ENCODE peak calls at places on chromosome 13, in four cellular contexts. B is AG04449, V is NCI-H187 treated with DMSO at 0.1 percent for 48 hours, P is GM10248. D is an unnamed sample.

GRCh38 chr13:107545946-107546502 is 669.3 kb downstream of the LIG4 start:
- DNase-seq in B (no peak), V (peak; percentile 70), P (no peak), D (peak; percentile 90)

GRCh38 chr13:96958286-96958891 is 35.9 kb downstream of the OXGR1 start:
- DNase-seq in B (no peak), V (peak; percentile 61), P (no peak), D (no peak)

GRCh38 chr13:97434417-97435296 is 688 bp downstream of the RAP2A start:
- DNase-seq in B (no peak), V (no peak), P (peak; percentile 11), D (peak; percentile 26)

GRCh38 chr13:100497394-100497793 is 91.2 kb downstream of the GGACT start:
- DNase-seq in B (no peak), V (no peak), P (no peak), D (no peak)

GRCh38 chr13:106105153-106105552 is 430.3 kb downstream of the EFNB2 start:
- DNase-seq in B (no peak), V (no peak), P (no peak), D (no peak)

GRCh38 chr13:43815204-43815603 is 28.4 kb upstream of the ENOX1 start:
- DNase-seq in B (no peak), V (no peak), P (no peak), D (no peak)

GRCh38 chr13:103403148-103403740 is 337.0 kb upstream of the SLC10A2 start:
- DNase-seq in B (no peak), V (no peak), P (no peak), D (no peak)

GRCh38 chr13:43981091-43981490 is 101.4 kb downstream of the LACC1 start:
- DNase-seq in B (no peak), V (no peak), P (no peak), D (no peak)

GRCh38 chr13:24251525-24251924 is 57.9 kb upstream of the C1QTNF9 start:
- DNase-seq in B (no peak), V (no peak), P (no peak), D (no peak)

GRCh38 chr13:98175823-98176222 is 1.2 kb downstream of the RNF113B start:
- DNase-seq in B (no peak), V (no peak), P (no peak), D (no peak)

GRCh38 chr13:26942184-26942583 is 181.6 kb upstream of the GPR12 start:
- DNase-seq in B (no peak), V (no peak), P (no peak), D (no peak)

GRCh38 chr13:78701383-78701782 is 42.4 kb upstream of the OBI1 start:
- DNase-seq in B (no peak), V (no peak), P (no peak), D (no peak)

GRCh38 chr13:98752111-98752941 is at the start of gene SLC15A1:
- DNase-seq in B (no peak), V (no peak), P (no peak), D (no peak)

GRCh38 chr13:31786011-31786410 is 46.7 kb downstream of the RXFP2 start:
- DNase-seq in B (no peak), V (no peak), P (no peak), D (no peak)

GRCh38 chr13:31765441-31765840 is 26.1 kb downstream of the RXFP2 start:
- DNase-seq in B (peak; percentile 87), V (no peak), P (no peak), D (no peak)

GRCh38 chr13:21148557-21149258 is 27.6 kb downstream of the SKA3 start:
- DNase-seq in B (no peak), V (no peak), P (no peak), D (no peak)

GRCh38 chr13:19781526-19781925 is 1.2 kb downstream of the PSPC1 start:
- DNase-seq in B (no peak), V (no peak), P (no peak), D (no peak)

GRCh38 chr13:45700971-45701900 is 884 bp upstream of the CBY2 start:
- DNase-seq in B (no peak), V (no peak), P (peak; percentile 29), D (no peak)

GRCh38 chr13:100130092-100130491 is 41.2 kb downstream of the PCCA start:
- DNase-seq in B (no peak), V (no peak), P (no peak), D (no peak)

GRCh38 chr13:23960566-23961156 is 63.4 kb upstream of the C1QTNF9B start:
- DNase-seq in B (no peak), V (no peak), P (no peak), D (peak; percentile 0)

GRCh38 chr13:80924596-80924995 is 583.7 kb upstream of the SPRY2 start:
- DNase-seq in B (no peak), V (no peak), P (no peak), D (no peak)

GRCh38 chr13:30926781-30927180 is 5.7 kb upstream of the TEX26 start:
- DNase-seq in B (no peak), V (no peak), P (no peak), D (no peak)

GRCh38 chr13:40755082-40755755 is 15.8 kb downstream of the MRPS31 start:
- DNase-seq in B (no peak), V (no peak), P (no peak), D (no peak)

GRCh38 chr13:110352735-110353134 is 45.7 kb downstream of the COL4A2 start:
- DNase-seq in B (no peak), V (no peak), P (no peak), D (no peak)

GRCh38 chr13:97855570-97855970 is 97.9 kb upstream of the IPO5 start:
- DNase-seq in B (peak; percentile 45), V (peak; percentile 61), P (peak; percentile 37), D (no peak)

GRCh38 chr13:31207630-31208549 is 8.1 kb downstream of the B3GLCT start:
- DNase-seq in B (no peak), V (no peak), P (no peak), D (no peak)

GRCh38 chr13:112768795-112769411 is 79.1 kb downstream of the ATP11A start:
- DNase-seq in B (no peak), V (no peak), P (no peak), D (no peak)

GRCh38 chr13:95676775-95677563 is at the start of gene DNAJC3:
- DNase-seq in B (peak; percentile 78), V (peak; percentile 93), P (peak; percentile 96), D (peak; percentile 97)

GRCh38 chr13:95301135-95301946 is at the start of gene ABCC4:
- DNase-seq in B (no peak), V (no peak), P (peak; percentile 90), D (peak; percentile 66)

GRCh38 chr13:40031031-40031430 is 375.6 kb downstream of the COG6 start:
- DNase-seq in B (no peak), V (no peak), P (no peak), D (no peak)

GRCh38 chr13:36089130-36089529 is 42.1 kb downstream of the DCLK1 start:
- DNase-seq in B (no peak), V (no peak), P (no peak), D (no peak)

GRCh38 chr13:110520431-110521295 is 40.9 kb downstream of the RAB20 start:
- DNase-seq in B (no peak), V (no peak), P (no peak), D (no peak)

GRCh38 chr13:28347456-28348371 is 147.2 kb downstream of the FLT1 start:
- DNase-seq in B (no peak), V (no peak), P (no peak), D (no peak)

GRCh38 chr13:113558461-113558860 is 26.1 kb upstream of the TFDP1 start:
- DNase-seq in B (no peak), V (no peak), P (no peak), D (no peak)

GRCh38 chr13:35916186-35916585 is 215.0 kb downstream of the DCLK1 start:
- DNase-seq in B (no peak), V (no peak), P (no peak), D (no peak)

GRCh38 chr13:58992478-58993042 is 1171.2 kb downstream of the DIAPH3 start:
- DNase-seq in B (no peak), V (no peak), P (no peak), D (no peak)

GRCh38 chr13:26923824-26924605 is 163.4 kb upstream of the GPR12 start:
- DNase-seq in B (no peak), V (no peak), P (no peak), D (no peak)

D was measured in NCI-H510A.